ENCODE peak calls at places on chromosomes 6 and 20, in ten cellular contexts. F is right lobe of liver; B is CD4-positive, alpha-beta memory T cell; R is IMR-90; G is SJSA1; M is left ventricle myocardium inferior; K is left lung; V is ovary; D is HCT116; X is CD8-positive, alpha-beta T cell. I is an unnamed sample. For H3K27me3, the result is how much of the 10 kb centered on the place peaks cover.

GRCh38 chr6:129314575-129314974 is 395.4 kb downstream of the ARHGAP18 start:
- DNase-seq in F (no peak), B (no peak), R (no peak), G (no peak), M (peak), K (no peak), V (no peak), D (no peak), X (no peak), I (no peak)

GRCh38 chr6:120869397-120869796 is 464.9 kb downstream of the TBC1D32 start:
- DNase-seq in F (no peak), B (no peak), R (no peak), G (no peak), M (no peak), K (no peak), V (no peak), D (no peak), X (no peak), I (no peak)

GRCh38 chr6:128882991-128883571 is at the start of gene LAMA2:
- DNase-seq in F (peak), B (no peak), R (peak), G (peak), M (peak), K (peak), V (peak), D (no peak), X (peak), I (peak)

GRCh38 chr6:21587925-21588811 is 5.4 kb upstream of the SOX4 start:
- DNase-seq in F (peak), B (peak), R (peak), G (peak), M (peak), K (peak), V (peak), D (peak), X (peak), I (peak)

GRCh38 chr6:31400467-31401289 is 2.7 kb upstream of the MICA start:
- DNase-seq in F (peak), B (peak), R (peak), G (peak), M (peak), K (peak), V (peak), D (peak), X (peak), I (peak)

GRCh38 chr6:89488438-89488837 is 55.5 kb downstream of the ANKRD6 start:
- DNase-seq in F (no peak), B (no peak), R (no peak), G (no peak), M (no peak), K (no peak), V (no peak), D (no peak), X (no peak), I (no peak)

GRCh38 chr6:113361014-113361645 is 496.0 kb upstream of the MARCKS start:
- DNase-seq in F (no peak), B (no peak), R (peak), G (peak), M (no peak), K (no peak), V (no peak), D (peak), X (no peak), I (no peak)

GRCh38 chr20:2984956-2985661 is 58.3 kb upstream of the GNRH2 start:
- DNase-seq in F (no peak), B (no peak), R (peak), G (no peak), M (no peak), K (no peak), V (no peak), D (no peak), X (no peak), I (no peak)

GRCh38 chr6:22053385-22053997 is 243.3 kb downstream of the PRL start:
- DNase-seq in F (no peak), B (no peak), R (no peak), G (no peak), M (no peak), K (no peak), V (no peak), D (no peak), X (no peak), I (no peak)

GRCh38 chr20:63387393-63387792 is 26.2 kb upstream of the CHRNA4 start:
- DNase-seq in F (no peak), B (no peak), R (no peak), G (no peak), M (no peak), K (peak), V (no peak), D (no peak), X (peak), I (no peak)

GRCh38 chr20:63385819-63386218 is 24.7 kb upstream of the CHRNA4 start:
- DNase-seq in F (no peak), B (no peak), R (no peak), G (no peak), M (no peak), K (no peak), V (no peak), D (no peak), X (no peak), I (no peak)

GRCh38 chr20:63387917-63388316 is 26.8 kb upstream of the CHRNA4 start:
- DNase-seq in F (no peak), B (no peak), R (no peak), G (no peak), M (no peak), K (peak), V (no peak), D (no peak), X (no peak), I (no peak)

GRCh38 chr20:63384336-63384735 is 23.2 kb upstream of the CHRNA4 start:
- DNase-seq in F (no peak), B (no peak), R (no peak), G (no peak), M (no peak), K (peak), V (no peak), D (no peak), X (no peak), I (no peak)

GRCh38 chr20:63386491-63386890 is 25.3 kb upstream of the CHRNA4 start:
- DNase-seq in F (no peak), B (no peak), R (no peak), G (no peak), M (no peak), K (peak), V (no peak), D (no peak), X (no peak), I (no peak)
- H3K27me3 ChIP-seq in F (under half), B (under half), R (under half), G (under half), M (under half), K (under half), V (under half), D (under half), X (under half), I (under half)

GRCh38 chr6:13907614-13908215 is 17.0 kb upstream of the RNF182 start:
- DNase-seq in F (no peak), B (no peak), R (no peak), G (no peak), M (no peak), K (no peak), V (no peak), D (no peak), X (no peak), I (no peak)
- H3K27me3 ChIP-seq in F (under half), B (under half), R (under half), G (under half), M (half or more), K (under half), V (under half), D (under half), X (under half), I (under half)

GRCh38 chr6:34152806-34153565 is 7.1 kb upstream of the GRM4 start:
- DNase-seq in F (no peak), B (no peak), R (no peak), G (no peak), M (no peak), K (no peak), V (no peak), D (no peak), X (no peak), I (peak)
- H3K27me3 ChIP-seq in F (under half), B (under half), R (half or more), G (under half), M (half or more), K (under half), V (under half), D (under half), X (under half), I (under half)

GRCh38 chr6:33116417-33116816 is 40.6 kb downstream of the HLA-DPB1 start:
- DNase-seq in F (no peak), B (no peak), R (no peak), G (no peak), M (no peak), K (no peak), V (no peak), D (no peak), X (no peak), I (no peak)

GRCh38 chr6:33114428-33114827 is 38.6 kb downstream of the HLA-DPB1 start:
- DNase-seq in F (no peak), B (no peak), R (no peak), G (no peak), M (no peak), K (no peak), V (no peak), D (no peak), X (no peak), I (no peak)

GRCh38 chr6:33117826-33118277 is 42.1 kb downstream of the HLA-DPB1 start:
- DNase-seq in F (no peak), B (no peak), R (no peak), G (no peak), M (no peak), K (no peak), V (no peak), D (no peak), X (no peak), I (no peak)

GRCh38 chr6:33116881-33117711 is 41.3 kb downstream of the HLA-DPB1 start:
- DNase-seq in F (no peak), B (no peak), R (no peak), G (no peak), M (no peak), K (peak), V (no peak), D (no peak), X (no peak), I (no peak)

DNA sequence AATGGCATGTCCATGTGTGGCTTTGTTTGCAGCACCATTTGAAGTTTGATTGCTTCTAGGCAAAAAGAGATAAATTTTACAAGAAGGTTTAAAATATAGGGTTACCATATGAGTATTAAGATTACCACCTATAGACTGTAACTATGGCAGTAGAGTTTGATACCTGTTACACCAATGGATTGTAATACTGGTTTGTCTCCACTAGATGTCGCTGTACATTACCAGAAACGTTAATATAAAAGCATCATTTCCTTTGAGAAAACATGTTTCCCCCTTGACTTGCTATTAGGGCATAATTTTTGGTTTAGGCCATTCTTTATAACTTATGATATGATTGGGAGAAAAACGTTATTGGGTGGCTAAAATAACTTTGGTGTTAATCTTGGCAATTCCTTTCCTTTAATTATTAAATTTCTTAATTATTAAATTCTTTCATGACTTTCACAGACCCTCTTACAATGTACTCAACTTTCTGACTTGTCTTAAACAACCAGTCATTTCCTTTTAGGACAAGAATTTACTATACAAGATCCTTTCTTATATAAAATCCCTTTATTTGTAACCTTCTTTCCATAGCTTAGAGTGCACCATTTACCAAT is 42.8 kb downstream of the HLA-DPB1 start:
- DNase-seq in F (no peak), B (peak), R (peak), G (no peak), M (no peak), K (no peak), V (no peak), D (peak), X (no peak), I (no peak)
- H3K27me3 ChIP-seq in F (under half), B (under half), R (half or more), G (under half), M (half or more), K (under half), V (under half), D (under half), X (under half), I (under half)

DNA sequence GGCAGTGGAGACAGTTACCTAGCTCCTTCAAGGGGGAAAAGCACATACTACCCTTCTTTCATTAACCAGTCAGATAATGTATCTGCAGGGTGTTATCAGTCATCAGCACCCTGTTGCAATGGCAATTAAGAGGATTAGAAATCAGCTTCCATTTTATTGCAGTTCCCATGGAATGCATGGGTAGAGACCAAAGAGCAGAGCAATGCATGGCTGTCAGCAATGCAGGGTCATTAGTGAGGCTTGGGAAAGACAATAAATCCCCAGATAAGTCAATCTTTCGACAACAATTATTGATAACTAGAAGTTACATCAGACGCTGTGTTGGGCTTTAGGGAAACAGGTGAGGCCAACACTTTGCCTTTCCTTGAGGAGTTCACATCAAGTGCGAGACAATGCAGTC is 150.9 kb downstream of the MAFB start:
- DNase-seq in F (no peak), B (no peak), R (no peak), G (no peak), M (no peak), K (no peak), V (no peak), D (no peak), X (no peak), I (no peak)
- H3K27me3 ChIP-seq in F (under half), B (under half), R (under half), G (under half), M (under half), K (under half), V (under half), D (under half), X (under half), I (under half)

GRCh38 chr20:49345538-49345937 is 67.7 kb upstream of the ZNFX1 start:
- DNase-seq in F (no peak), B (no peak), R (peak), G (peak), M (peak), K (no peak), V (no peak), D (no peak), X (no peak), I (peak)
- H3K27me3 ChIP-seq in F (under half), B (under half), R (under half), G (under half), M (under half), K (under half), V (under half), D (under half), X (under half), I (under half)

DNA sequence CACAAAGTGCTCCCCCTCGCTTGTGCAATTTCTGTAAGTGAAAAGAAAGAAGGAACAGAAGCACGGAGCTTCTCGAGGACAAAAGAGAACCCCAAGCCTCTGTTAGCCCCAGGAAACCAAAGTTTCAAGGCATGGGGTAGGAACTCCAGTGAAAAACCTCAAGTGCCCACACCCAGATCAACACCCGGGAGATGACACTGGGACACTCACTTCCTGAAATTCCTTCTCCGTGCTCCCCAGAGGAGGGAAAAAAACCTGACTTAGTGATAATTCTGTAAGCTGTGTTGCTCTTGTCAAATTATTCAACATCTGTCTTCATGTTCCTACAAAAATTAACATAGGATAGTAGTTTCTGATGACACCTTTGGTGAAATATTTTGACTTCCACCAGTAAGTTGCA is 4.6 kb downstream of the MDGA1 start:
- DNase-seq in F (no peak), B (no peak), R (no peak), G (no peak), M (no peak), K (no peak), V (no peak), D (no peak), X (no peak), I (no peak)
- H3K27me3 ChIP-seq in F (under half), B (under half), R (under half), G (under half), M (half or more), K (under half), V (under half), D (under half), X (under half), I (under half)

GRCh38 chr6:13573255-13573654 is 1.1 kb upstream of the SIRT5 start:
- DNase-seq in F (no peak), B (no peak), R (no peak), G (no peak), M (no peak), K (no peak), V (no peak), D (no peak), X (no peak), I (no peak)

GRCh38 chr6:13575377-13575775 is 975 bp downstream of the SIRT5 start:
- DNase-seq in F (no peak), B (no peak), R (no peak), G (no peak), M (no peak), K (no peak), V (no peak), D (no peak), X (no peak), I (no peak)

GRCh38 chr6:13573669-13574110 is 711 bp upstream of the SIRT5 start:
- DNase-seq in F (peak), B (peak), R (peak), G (no peak), M (peak), K (no peak), V (no peak), D (peak), X (no peak), I (peak)

GRCh38 chr6:13574571-13575376 is at the start of gene SIRT5:
- DNase-seq in F (peak), B (peak), R (peak), G (peak), M (peak), K (peak), V (peak), D (peak), X (peak), I (peak)

GRCh38 chr6:13574149-13574570 is 241 bp upstream of the SIRT5 start:
- DNase-seq in F (peak), B (peak), R (peak), G (peak), M (peak), K (peak), V (peak), D (peak), X (peak), I (peak)
- H3K27me3 ChIP-seq in F (under half), B (under half), R (under half), G (under half), M (under half), K (under half), V (under half), D (under half), X (under half), I (under half)

DNA sequence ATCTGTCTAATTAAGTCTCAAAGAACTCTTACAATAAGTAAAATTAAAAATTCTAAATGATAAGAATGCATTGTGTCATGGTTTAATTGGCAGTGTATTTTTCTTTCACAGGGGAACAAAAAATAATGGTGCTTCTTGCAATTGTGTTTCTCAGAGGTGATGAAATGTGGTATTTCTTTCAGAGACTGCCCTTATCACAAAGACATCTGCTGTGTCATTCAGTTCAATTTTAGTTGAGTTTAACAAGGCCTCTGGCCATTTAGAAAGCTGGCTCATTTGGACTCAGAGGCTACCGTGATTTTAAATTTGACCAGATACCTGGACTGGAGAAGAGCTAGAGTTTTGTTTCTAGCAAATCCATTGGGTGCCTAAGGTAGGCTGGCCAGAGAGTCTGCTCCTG is 23.6 kb upstream of the ZNF831 start:
- DNase-seq in F (no peak), B (no peak), R (no peak), G (no peak), M (no peak), K (no peak), V (no peak), D (no peak), X (no peak), I (no peak)
- H3K27me3 ChIP-seq in F (under half), B (under half), R (under half), G (under half), M (under half), K (under half), V (under half), D (under half), X (under half), I (under half)

DNA sequence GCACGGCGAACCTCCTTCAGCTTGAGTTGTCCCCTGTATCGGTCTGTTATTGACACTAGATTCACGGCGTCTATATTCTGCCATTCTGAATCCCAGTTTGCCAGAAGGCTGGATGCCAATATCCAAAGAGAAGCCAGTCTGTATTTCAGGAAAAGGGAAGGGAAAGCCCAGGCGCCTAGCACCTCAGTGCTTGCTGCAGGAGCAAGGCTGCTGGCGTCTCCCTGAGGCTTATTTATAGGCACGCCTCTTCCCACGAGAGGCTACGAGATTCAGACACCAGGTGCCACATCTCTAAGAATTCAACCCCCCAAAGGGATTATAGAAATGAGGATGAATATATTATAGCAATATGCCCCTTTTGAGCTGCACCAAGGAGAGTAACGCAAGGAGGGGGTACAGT is 89.6 kb upstream of the CDH4 start:
- DNase-seq in F (no peak), B (no peak), R (no peak), G (no peak), M (no peak), K (no peak), V (no peak), D (no peak), X (no peak), I (no peak)
- H3K27me3 ChIP-seq in F (under half), B (under half), R (under half), G (under half), M (half or more), K (under half), V (under half), D (under half), X (under half), I (under half)

I was measured in psoas muscle.